ENCODE peak calls at places on chromosomes 12 and 14, in six cellular contexts. One of them, this sample, is unnamed.

GRCh38 chr14:24165785-24166184 is 4.7 kb downstream of the IRF9 start:
- DNase-seq in HCT116: no peak
- DNase-seq in GM23338: no peak
- DNase-seq in Panc1: no peak
- DNase-seq in SK-N-SH: no peak
- DNase-seq in HepG2: no peak
- DNase-seq in this sample: no peak

GRCh38 chr12:65825573-65826512 is 1.6 kb downstream of the HMGA2 start:
- DNase-seq in Panc1: no peak
- DNase-seq in HCT116: no peak
- DNase-seq in GM23338: peak; percentile 82
- DNase-seq in SK-N-SH: peak; percentile 41
- DNase-seq in HepG2: no peak
- DNase-seq in this sample: no peak

GRCh38 chr12:84191779-84192178 is 720.8 kb downstream of the SLC6A15 start:
- DNase-seq in GM23338: no peak
- DNase-seq in HCT116: no peak
- DNase-seq in SK-N-SH: no peak
- DNase-seq in Panc1: no peak
- DNase-seq in HepG2: no peak
- DNase-seq in this sample: no peak

GRCh38 chr14:56324831-56325230 is 206.6 kb downstream of the PELI2 start:
- DNase-seq in HepG2: no peak
- DNase-seq in Panc1: no peak
- DNase-seq in HCT116: no peak
- DNase-seq in SK-N-SH: no peak
- DNase-seq in GM23338: no peak
- DNase-seq in this sample: no peak

GRCh38 chr14:96274122-96274910 is 18.3 kb downstream of the BDKRB1 start:
- DNase-seq in GM23338: no peak
- DNase-seq in HCT116: no peak
- DNase-seq in Panc1: no peak
- DNase-seq in HepG2: no peak
- DNase-seq in SK-N-SH: peak; percentile 61
- DNase-seq in this sample: no peak

GRCh38 chr12:62438098-62438692 is 28.4 kb upstream of the MON2 start:
- DNase-seq in GM23338: peak; percentile 82
- DNase-seq in HepG2: peak; percentile 17
- DNase-seq in SK-N-SH: peak; percentile 49
- DNase-seq in Panc1: peak; percentile 33
- DNase-seq in HCT116: peak; percentile 44
- DNase-seq in this sample: peak; percentile 60

GRCh38 chr14:99043756-99044155 is 228.2 kb downstream of the BCL11B start:
- DNase-seq in HCT116: no peak
- DNase-seq in SK-N-SH: no peak
- DNase-seq in Panc1: no peak
- DNase-seq in GM23338: no peak
- DNase-seq in HepG2: no peak
- DNase-seq in this sample: no peak

GRCh38 chr12:23771230-23771949 is 178.1 kb downstream of the SOX5 start:
- DNase-seq in GM23338: no peak
- DNase-seq in Panc1: no peak
- DNase-seq in SK-N-SH: no peak
- DNase-seq in HCT116: no peak
- DNase-seq in HepG2: peak; percentile 4
- DNase-seq in this sample: no peak

GRCh38 chr12:119725523-119725922 is 57.6 kb downstream of the PRKAB1 start:
- DNase-seq in Panc1: no peak
- DNase-seq in HCT116: no peak
- DNase-seq in SK-N-SH: no peak
- DNase-seq in HepG2: no peak
- DNase-seq in GM23338: no peak
- DNase-seq in this sample: no peak

GRCh38 chr12:60223242-60223641 is 627.4 kb downstream of the SLC16A7 start:
- DNase-seq in GM23338: no peak
- DNase-seq in HepG2: no peak
- DNase-seq in Panc1: no peak
- DNase-seq in SK-N-SH: no peak
- DNase-seq in HCT116: no peak
- DNase-seq in this sample: no peak

GRCh38 chr14:55221186-55221585 is 29.8 kb upstream of the DLGAP5 start:
- DNase-seq in GM23338: no peak
- DNase-seq in HepG2: no peak
- DNase-seq in HCT116: no peak
- DNase-seq in Panc1: peak; percentile 18
- DNase-seq in SK-N-SH: no peak
- DNase-seq in this sample: no peak

GRCh38 chr12:32644455-32644854 is 34.6 kb upstream of the DNM1L start:
- DNase-seq in HCT116: no peak
- DNase-seq in Panc1: no peak
- DNase-seq in SK-N-SH: no peak
- DNase-seq in GM23338: no peak
- DNase-seq in HepG2: no peak
- DNase-seq in this sample: no peak

GRCh38 chr12:51048601-51049369 is 658 bp downstream of the LETMD1 start:
- DNase-seq in Panc1: no peak
- DNase-seq in HepG2: no peak
- DNase-seq in SK-N-SH: peak; percentile 27
- DNase-seq in HCT116: no peak
- DNase-seq in GM23338: no peak
- DNase-seq in this sample: no peak

GRCh38 chr12:112116232-112117060 is 7.9 kb upstream of the NAA25 start:
- DNase-seq in HCT116: peak; percentile 23
- DNase-seq in GM23338: peak; percentile 95
- DNase-seq in Panc1: no peak
- DNase-seq in SK-N-SH: peak; percentile 82
- DNase-seq in HepG2: peak; percentile 83
- DNase-seq in this sample: peak; percentile 70

GRCh38 chr12:107400686-107401447 is 284.7 kb upstream of the PWP1 start:
- DNase-seq in GM23338: no peak
- DNase-seq in SK-N-SH: peak; percentile 54
- DNase-seq in HCT116: no peak
- DNase-seq in Panc1: no peak
- DNase-seq in HepG2: no peak
- DNase-seq in this sample: peak; percentile 1

GRCh38 chr12:49017764-49018281 is 753 bp downstream of the PRKAG1 start:
- DNase-seq in SK-N-SH: peak; percentile 60
- DNase-seq in HCT116: no peak
- DNase-seq in GM23338: no peak
- DNase-seq in Panc1: no peak
- DNase-seq in HepG2: peak; percentile 38
- DNase-seq in this sample: peak; percentile 70

GRCh38 chr14:63375772-63376171 is 57.0 kb upstream of the GPHB5 start:
- DNase-seq in HepG2: no peak
- DNase-seq in SK-N-SH: no peak
- DNase-seq in Panc1: peak; percentile 15
- DNase-seq in GM23338: no peak
- DNase-seq in HCT116: no peak
- DNase-seq in this sample: no peak

GRCh38 chr12:91441236-91441635 is 258.6 kb upstream of the DCN start:
- DNase-seq in HCT116: no peak
- DNase-seq in Panc1: no peak
- DNase-seq in SK-N-SH: no peak
- DNase-seq in GM23338: no peak
- DNase-seq in HepG2: no peak
- DNase-seq in this sample: no peak

GRCh38 chr12:69822205-69822860 is 2.7 kb upstream of the MYRFL start:
- DNase-seq in GM23338: no peak
- DNase-seq in HCT116: no peak
- DNase-seq in SK-N-SH: no peak
- DNase-seq in HepG2: no peak
- DNase-seq in Panc1: no peak
- DNase-seq in this sample: no peak

GRCh38 chr14:46887144-46887543 is 235.6 kb upstream of the RPL10L start:
- DNase-seq in HCT116: no peak
- DNase-seq in Panc1: no peak
- DNase-seq in SK-N-SH: no peak
- DNase-seq in HepG2: no peak
- DNase-seq in GM23338: no peak
- DNase-seq in this sample: no peak

GRCh38 chr12:79964100-79964627 is 29.3 kb upstream of the PPP1R12A start:
- DNase-seq in HCT116: no peak
- DNase-seq in SK-N-SH: no peak
- DNase-seq in HepG2: no peak
- DNase-seq in GM23338: no peak
- DNase-seq in Panc1: no peak
- DNase-seq in this sample: no peak
- TF ChIP-seq REST in HCT116: no peak
- TF ChIP-seq REST in SK-N-SH: no peak
- TF ChIP-seq REST in HepG2: no peak
- TF ChIP-seq REST in GM23338: no peak
- TF ChIP-seq REST in Panc1: no peak
- TF ChIP-seq REST in this sample: no peak

GRCh38 chr12:113980054-113980453 is 13.9 kb upstream of the RBM19 start:
- DNase-seq in Panc1: no peak
- DNase-seq in GM23338: no peak
- DNase-seq in SK-N-SH: no peak
- DNase-seq in HCT116: no peak
- DNase-seq in HepG2: no peak
- DNase-seq in this sample: no peak
- H3K27me3 ChIP-seq in Panc1: peaks cover 6% of the 10 kb centered on the region
- H3K27me3 ChIP-seq in GM23338: no peaks in the 10 kb centered on the region
- H3K27me3 ChIP-seq in SK-N-SH: peaks cover 32% of the 10 kb centered on the region
- H3K27me3 ChIP-seq in HCT116: peaks cover 38% of the 10 kb centered on the region
- H3K27me3 ChIP-seq in HepG2: no peaks in the 10 kb centered on the region
- H3K27me3 ChIP-seq in this sample: no peaks in the 10 kb centered on the region

GRCh38 chr14:101761032-101761880 is at the start of gene PPP2R5C:
- DNase-seq in SK-N-SH: peak; percentile 96
- DNase-seq in HepG2: peak; percentile 76
- DNase-seq in Panc1: no peak
- DNase-seq in GM23338: peak; percentile 92
- DNase-seq in HCT116: peak; percentile 62
- DNase-seq in this sample: peak; percentile 86
- TF ChIP-seq POLR2AphosphoS5 in SK-N-SH: no peak
- TF ChIP-seq POLR2AphosphoS5 in HepG2: peak; percentile 66
- TF ChIP-seq POLR2AphosphoS5 in Panc1: no peak
- TF ChIP-seq POLR2AphosphoS5 in GM23338: peak; percentile 32
- TF ChIP-seq POLR2AphosphoS5 in HCT116: no peak
- TF ChIP-seq POLR2AphosphoS5 in this sample: no peak

GRCh38 chr12:29818925-29819324 is 35.2 kb upstream of the TMTC1 start:
- DNase-seq in HCT116: no peak
- DNase-seq in GM23338: no peak
- DNase-seq in Panc1: no peak
- DNase-seq in HepG2: no peak
- DNase-seq in SK-N-SH: no peak
- DNase-seq in this sample: no peak
- TF ChIP-seq REST in HCT116: no peak
- TF ChIP-seq REST in GM23338: no peak
- TF ChIP-seq REST in Panc1: no peak
- TF ChIP-seq REST in HepG2: no peak
- TF ChIP-seq REST in SK-N-SH: no peak
- TF ChIP-seq REST in this sample: no peak

DNA sequence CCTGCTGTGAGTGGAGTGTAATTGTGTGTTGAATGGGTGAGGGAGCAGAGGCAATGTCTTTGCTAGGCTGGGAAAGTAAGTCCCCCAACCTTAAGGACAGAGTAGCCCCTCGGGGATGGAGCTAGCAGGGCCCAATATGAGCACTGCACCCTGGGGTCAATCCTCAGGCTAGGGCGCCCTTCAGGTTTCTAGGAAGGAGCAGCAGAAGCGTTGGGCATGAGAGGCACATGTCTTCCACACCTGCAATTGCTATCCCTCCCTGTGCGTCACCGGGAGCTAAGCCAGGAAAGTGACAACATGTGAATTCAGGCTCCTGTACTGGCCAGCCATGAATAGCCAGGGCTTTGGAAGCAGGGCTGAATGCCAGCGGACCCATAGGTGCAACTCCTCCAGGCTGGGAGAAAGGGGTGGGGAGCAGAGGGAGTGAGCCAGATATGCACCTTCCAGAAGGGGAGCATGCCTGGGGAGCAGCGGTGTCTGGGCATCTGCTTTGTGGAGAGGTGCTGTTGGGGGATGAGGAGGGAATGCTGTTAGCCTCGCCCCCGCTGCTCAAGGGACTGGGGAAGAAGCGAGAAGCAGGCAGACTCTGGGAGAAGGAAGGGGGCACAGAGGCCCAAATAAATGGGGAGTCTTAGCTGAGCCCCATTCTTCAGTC is 6.0 kb downstream of the HOXC5 start:
- DNase-seq in SK-N-SH: no peak
- DNase-seq in HepG2: no peak
- DNase-seq in GM23338: no peak
- DNase-seq in HCT116: no peak
- DNase-seq in Panc1: no peak
- DNase-seq in this sample: no peak
- H3K27me3 ChIP-seq in SK-N-SH: no peaks in the 10 kb centered on the region
- H3K27me3 ChIP-seq in HepG2: peaks cover 8% of the 10 kb centered on the region
- H3K27me3 ChIP-seq in GM23338: peaks cover 100% of the 10 kb centered on the region
- H3K27me3 ChIP-seq in HCT116: no peaks in the 10 kb centered on the region
- H3K27me3 ChIP-seq in Panc1: no peaks in the 10 kb centered on the region
- H3K27me3 ChIP-seq in this sample: peaks cover 82% of the 10 kb centered on the region